ENCODE peak calls at places on chromosome 1, in ten cellular contexts. C, Q, J, I, R, G, Y, W, V and B are unnamed samples.
A peak's percentile ranks its signal among the peaks of the same experiment; 100 is the strongest.

GRCh38 chr1:207941664-207942063 is 30.7 kb upstream of the CD34 start:
- DNase-seq in C (no peak), Q (no peak), J (peak; percentile 36), I (no peak), R (no peak), G (peak; percentile 68), Y (no peak), W (peak; percentile 84), V (peak; percentile 37), B (no peak)

GRCh38 chr1:44733365-44733764 is 2.4 kb upstream of the RNU5D-1 start:
- DNase-seq in C (no peak), Q (no peak), J (no peak), I (no peak), R (no peak), G (no peak), Y (no peak), W (no peak), V (no peak), B (no peak)

GRCh38 chr1:213435715-213436114 is 384.7 kb downstream of the RPS6KC1 start:
- DNase-seq in C (no peak), Q (no peak), J (no peak), I (no peak), R (no peak), G (no peak), Y (peak; percentile 20), W (no peak), V (no peak), B (no peak)

GRCh38 chr1:69645477-69645876 is 77.8 kb downstream of the LRRC7 start:
- DNase-seq in C (no peak), Q (no peak), J (no peak), I (no peak), R (no peak), G (no peak), Y (no peak), W (no peak), V (no peak), B (no peak)

GRCh38 chr1:197393772-197394171 is 125.7 kb downstream of the CRB1 start:
- DNase-seq in C (no peak), Q (no peak), J (no peak), I (no peak), R (no peak), G (no peak), Y (no peak), W (no peak), V (no peak), B (no peak)

GRCh38 chr1:30526652-30527345 is 196.6 kb downstream of the MATN1 start:
- DNase-seq in C (no peak), Q (no peak), J (no peak), I (no peak), R (no peak), G (no peak), Y (no peak), W (no peak), V (no peak), B (no peak)

GRCh38 chr1:41533016-41533730 is 48.7 kb upstream of the EDN2 start:
- DNase-seq in C (no peak), Q (no peak), J (no peak), I (no peak), R (no peak), G (peak; percentile 9), Y (no peak), W (peak; percentile 41), V (no peak), B (no peak)

GRCh38 chr1:207027221-207027777 is 5.3 kb downstream of the C1orf116 start:
- DNase-seq in C (peak; percentile 86), Q (no peak), J (peak; percentile 81), I (no peak), R (no peak), G (no peak), Y (no peak), W (peak; percentile 87), V (no peak), B (no peak)

GRCh38 chr1:50666849-50667248 is 243.6 kb upstream of the DMRTA2 start:
- DNase-seq in C (no peak), Q (no peak), J (no peak), I (no peak), R (no peak), G (no peak), Y (no peak), W (no peak), V (no peak), B (no peak)

DNA sequence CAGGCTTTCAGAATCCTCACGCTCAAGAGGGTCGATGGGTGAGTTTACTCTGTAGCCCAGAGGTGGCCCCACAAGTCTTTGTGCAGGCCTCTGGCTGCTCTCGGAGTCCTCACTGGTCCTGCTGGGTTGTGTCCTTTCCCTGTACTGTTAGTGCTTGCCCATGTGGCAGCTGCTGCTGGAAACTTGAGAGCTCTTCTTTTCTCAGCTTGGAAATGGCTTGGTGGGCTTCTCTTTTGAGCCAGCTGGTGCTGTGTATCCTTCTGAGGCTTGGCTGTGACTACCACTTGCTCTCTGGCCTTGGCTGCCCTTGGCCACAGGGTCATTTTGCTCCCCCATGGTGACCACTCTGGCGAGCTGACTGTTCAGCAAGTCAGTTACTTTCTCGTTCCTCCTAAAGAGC is 82.2 kb upstream of the LMO4 start:
- DNase-seq in C (no peak), Q (no peak), J (no peak), I (no peak), R (no peak), G (no peak), Y (no peak), W (no peak), V (no peak), B (no peak)
- H3K4me1 ChIP-seq in C (peaks cover 12% of the 10 kb centered on the region), Q (no peaks in the 10 kb centered on the region), J (no peaks in the 10 kb centered on the region), I (no peaks in the 10 kb centered on the region), R (no peaks in the 10 kb centered on the region), G (no peaks in the 10 kb centered on the region), Y (no peaks in the 10 kb centered on the region), W (no peaks in the 10 kb centered on the region), V (no peaks in the 10 kb centered on the region), B (no peaks in the 10 kb centered on the region)

GRCh38 chr1:203516906-203517305 is 23.0 kb downstream of the OPTC start:
- DNase-seq in C (no peak), Q (no peak), J (no peak), I (no peak), R (no peak), G (no peak), Y (no peak), W (no peak), V (no peak), B (no peak)
- H3K4me1 ChIP-seq in C (peaks cover 40% of the 10 kb centered on the region), Q (peaks cover 21% of the 10 kb centered on the region), J (no peaks in the 10 kb centered on the region), I (no peaks in the 10 kb centered on the region), R (peaks cover 42% of the 10 kb centered on the region), G (peaks cover 9% of the 10 kb centered on the region), Y (peaks cover 35% of the 10 kb centered on the region), W (peaks cover 5% of the 10 kb centered on the region), V (peaks cover 22% of the 10 kb centered on the region), B (peaks cover 45% of the 10 kb centered on the region)

GRCh38 chr1:167452483-167452882 is 65.8 kb downstream of the CD247 start:
- DNase-seq in C (no peak), Q (no peak), J (no peak), I (no peak), R (no peak), G (no peak), Y (no peak), W (no peak), V (no peak), B (no peak)

GRCh38 chr1:167453156-167453555 is 65.2 kb downstream of the CD247 start:
- DNase-seq in C (no peak), Q (no peak), J (no peak), I (no peak), R (no peak), G (no peak), Y (peak; percentile 41), W (no peak), V (no peak), B (no peak)

GRCh38 chr1:167454929-167455785 is 63.2 kb downstream of the CD247 start:
- DNase-seq in C (peak; percentile 10), Q (peak; percentile 78), J (peak; percentile 68), I (no peak), R (no peak), G (peak; percentile 37), Y (peak; percentile 70), W (peak; percentile 89), V (no peak), B (peak; percentile 57)

GRCh38 chr1:167455786-167456446 is 62.4 kb downstream of the CD247 start:
- DNase-seq in C (no peak), Q (peak; percentile 43), J (no peak), I (no peak), R (no peak), G (no peak), Y (peak; percentile 56), W (no peak), V (no peak), B (no peak)

DNA sequence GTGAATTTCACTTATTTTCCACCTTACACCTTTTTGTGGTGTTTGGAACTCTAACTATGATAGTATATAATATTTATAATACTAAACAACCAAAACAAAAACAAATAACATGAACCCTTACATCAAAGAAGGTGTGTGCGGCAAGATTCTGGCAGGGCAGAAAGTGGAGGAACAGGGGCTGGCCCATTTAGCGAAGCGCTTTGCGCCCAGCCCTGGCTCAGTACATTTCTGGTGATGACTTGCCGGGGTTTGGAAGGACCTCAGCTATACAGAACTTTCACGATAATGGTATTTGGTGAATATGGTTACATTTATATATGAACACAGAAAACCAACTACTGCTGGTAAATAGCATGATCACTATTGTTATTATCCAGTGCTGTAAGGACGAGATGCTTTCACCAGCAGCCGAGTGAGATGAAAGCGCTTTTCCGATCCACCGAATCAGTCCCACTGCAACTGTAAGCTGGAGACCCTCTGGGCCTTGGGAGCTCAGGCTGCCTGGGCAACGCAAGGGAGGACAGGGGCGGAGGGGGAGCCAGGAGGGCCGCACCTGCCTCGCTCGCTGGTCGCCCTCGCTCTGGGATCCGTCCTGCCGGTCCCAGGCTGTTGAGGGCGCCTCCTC is 63.9 kb downstream of the CD247 start:
- DNase-seq in C (no peak), Q (no peak), J (no peak), I (no peak), R (no peak), G (no peak), Y (no peak), W (no peak), V (no peak), B (no peak)
- H3K4me1 ChIP-seq in C (peaks cover 16% of the 10 kb centered on the region), Q (peaks cover 71% of the 10 kb centered on the region), J (no peaks in the 10 kb centered on the region), I (peaks cover 5% of the 10 kb centered on the region), R (peaks cover 2% of the 10 kb centered on the region), G (no peaks in the 10 kb centered on the region), Y (peaks cover 15% of the 10 kb centered on the region), W (peaks cover 2% of the 10 kb centered on the region), V (peaks cover 3% of the 10 kb centered on the region), B (peaks cover 4% of the 10 kb centered on the region)

GRCh38 chr1:154407021-154407865 is 2.1 kb downstream of the IL6R start:
- DNase-seq in C (no peak), Q (no peak), J (peak; percentile 32), I (peak; percentile 77), R (no peak), G (no peak), Y (no peak), W (no peak), V (no peak), B (no peak)
- H3K4me1 ChIP-seq in C (peaks cover 36% of the 10 kb centered on the region), Q (peaks cover 78% of the 10 kb centered on the region), J (peaks cover 14% of the 10 kb centered on the region), I (peaks cover 80% of the 10 kb centered on the region), R (peaks cover 4% of the 10 kb centered on the region), G (peaks cover 36% of the 10 kb centered on the region), Y (peaks cover 17% of the 10 kb centered on the region), W (peaks cover 31% of the 10 kb centered on the region), V (peaks cover 12% of the 10 kb centered on the region), B (peaks cover 14% of the 10 kb centered on the region)

GRCh38 chr1:27604579-27605299 is 795 bp upstream of the AHDC1 start:
- DNase-seq in C (no peak), Q (no peak), J (no peak), I (no peak), R (no peak), G (no peak), Y (peak; percentile 53), W (no peak), V (no peak), B (no peak)
- H3K4me1 ChIP-seq in C (peaks cover 64% of the 10 kb centered on the region), Q (peaks cover 52% of the 10 kb centered on the region), J (peaks cover 5% of the 10 kb centered on the region), I (peaks cover 44% of the 10 kb centered on the region), R (peaks cover 34% of the 10 kb centered on the region), G (peaks cover 57% of the 10 kb centered on the region), Y (peaks cover 62% of the 10 kb centered on the region), W (peaks cover 11% of the 10 kb centered on the region), V (peaks cover 19% of the 10 kb centered on the region), B (peaks cover 33% of the 10 kb centered on the region)